ENCODE peak calls at places on chromosomes 4 and X, in ten cellular contexts. C is NB4; L is NCI-H1092 treated with DMSO at 0.1 percent for 48 hours; B is effector CD8-positive, alpha-beta T cell; M is cerebellar nuclear complex; K is astrocyte of the hippocampus; A is LoVo; Y is adrenal gland; E is uterus; H is sigmoid colon. N is an unnamed sample.

GRCh38 chrX:139751053-139751452 is 43.1 kb upstream of the MCF2 start:
- DNase-seq in L (no peak), M (no peak), C (no peak), K (no peak), Y (no peak), B (no peak), H (no peak), E (no peak), A (no peak), N (no peak)

GRCh38 chr4:124035364-124036036 is 638.9 kb downstream of the SPRY1 start:
- DNase-seq in L (no peak), H (no peak), Y (no peak), A (no peak), K (no peak), E (no peak), B (no peak), M (no peak), C (no peak), N (no peak)

GRCh38 chrX:119303137-119303536 is 67.1 kb downstream of the PGRMC1 start:
- DNase-seq in C (no peak), K (no peak), L (no peak), H (no peak), B (no peak), A (no peak), Y (no peak), E (no peak), M (no peak), N (no peak)

GRCh38 chr4:7803992-7804758 is 135.5 kb downstream of the AFAP1 start:
- DNase-seq in C (peak), Y (peak), L (peak), K (peak), B (peak), M (no peak), H (peak), A (peak), E (peak), N (peak)

GRCh38 chr4:113146876-113147358 is 97.5 kb downstream of the ANK2 start:
- DNase-seq in H (no peak), L (no peak), K (peak), A (peak), B (no peak), M (no peak), Y (no peak), C (no peak), E (no peak), N (no peak)

GRCh38 chrX:155893513-155893912 is 12.4 kb downstream of the VAMP7 start:
- DNase-seq in C (peak), H (no peak), B (no peak), K (no peak), L (no peak), Y (no peak), A (no peak), M (no peak), E (no peak), N (no peak)

GRCh38 chr4:25022741-25023140 is 8.0 kb downstream of the LGI2 start:
- DNase-seq in A (no peak), K (no peak), H (no peak), E (no peak), B (no peak), C (no peak), M (no peak), L (no peak), Y (no peak), N (no peak)

GRCh38 chr4:15853345-15853744 is 75.2 kb downstream of the CD38 start:
- DNase-seq in K (no peak), Y (no peak), L (no peak), B (no peak), M (no peak), H (no peak), C (no peak), A (no peak), E (no peak), N (no peak)

GRCh38 chrX:80812176-80812575 is 2.5 kb upstream of the BRWD3 start:
- DNase-seq in Y (no peak), H (no peak), K (peak), C (peak), E (no peak), M (no peak), L (no peak), B (no peak), A (no peak), N (peak)

GRCh38 chrX:38987135-38987780 is 186.0 kb downstream of the MID1IP1 start:
- DNase-seq in C (peak), M (no peak), H (no peak), B (no peak), L (no peak), Y (no peak), A (peak), K (no peak), E (no peak), N (no peak)

GRCh38 chr4:147056951-147057630 is 111.4 kb upstream of the TTC29 start:
- DNase-seq in B (no peak), E (no peak), C (peak), A (no peak), M (no peak), Y (no peak), K (no peak), H (no peak), L (no peak), N (no peak)

GRCh38 chrX:83469551-83469950 is 38.5 kb upstream of the POU3F4 start:
- DNase-seq in H (no peak), L (peak), K (peak), C (peak), M (no peak), Y (peak), A (peak), B (no peak), E (no peak), N (peak)

GRCh38 chrX:9785944-9786741 is at the start of gene SHROOM2:
- DNase-seq in B (no peak), H (no peak), A (peak), K (peak), E (no peak), L (no peak), C (no peak), Y (no peak), M (no peak), N (peak)

GRCh38 chr4:102579794-102580462 is 78.8 kb downstream of the NFKB1 start:
- DNase-seq in M (no peak), L (no peak), Y (no peak), E (no peak), H (no peak), C (no peak), K (no peak), A (no peak), B (no peak), N (no peak)

GRCh38 chrX:56564182-56564885 is 907 bp downstream of the UBQLN2 start:
- DNase-seq in H (no peak), E (no peak), B (no peak), M (no peak), K (peak), C (peak), L (peak), Y (no peak), A (no peak), N (peak)

GRCh38 chrX:39440734-39441305 is 639.6 kb downstream of the MID1IP1 start:
- DNase-seq in L (no peak), H (peak), A (no peak), M (no peak), E (no peak), Y (no peak), C (no peak), B (no peak), K (no peak), N (peak)

GRCh38 chr4:68494688-68495087 is 47.4 kb downstream of the TMPRSS11E start:
- DNase-seq in C (no peak), L (no peak), Y (no peak), H (no peak), M (no peak), K (peak), E (no peak), A (no peak), B (no peak), N (no peak)

GRCh38 chr4:122826596-122827257 is at the start of gene FGF2:
- DNase-seq in L (peak), K (peak), H (peak), A (peak), B (no peak), M (no peak), E (peak), Y (peak), C (peak), N (peak)

GRCh38 chr4:4386736-4387392 is at the start of gene NSG1:
- DNase-seq in A (no peak), Y (peak), M (no peak), B (peak), C (no peak), K (peak), E (no peak), H (no peak), L (peak), N (peak)

GRCh38 chr4:121964958-121965357 is 13.1 kb upstream of the TRPC3 start:
- DNase-seq in M (no peak), A (no peak), E (no peak), C (no peak), L (no peak), H (no peak), K (no peak), B (no peak), Y (no peak), N (no peak)

GRCh38 chr4:70915048-70915815 is 13.1 kb downstream of the MOB1B start:
- DNase-seq in K (no peak), B (no peak), Y (no peak), M (no peak), H (no peak), C (no peak), E (no peak), L (no peak), A (peak), N (no peak)

GRCh38 chr4:54545663-54546424 is 111.9 kb upstream of the KIT start:
- DNase-seq in H (no peak), C (no peak), Y (peak), B (no peak), L (no peak), M (no peak), E (no peak), K (no peak), A (no peak), N (no peak)

GRCh38 chrX:107450823-107451509 is 1.5 kb downstream of the FRMPD3 start:
- DNase-seq in E (no peak), C (peak), B (no peak), A (no peak), L (no peak), Y (no peak), K (peak), H (no peak), M (no peak), N (peak)

GRCh38 chrX:18883961-18884765 is 99.8 kb downstream of the PHKA2 start:
- DNase-seq in B (no peak), E (no peak), M (no peak), Y (no peak), K (no peak), A (no peak), L (no peak), C (no peak), H (no peak), N (no peak)

GRCh38 chr4:11765849-11766453 is 337.3 kb upstream of the HS3ST1 start:
- DNase-seq in M (no peak), C (peak), K (peak), A (peak), L (no peak), B (no peak), Y (peak), H (no peak), E (no peak), N (peak)

GRCh38 chrX:38574858-38575257 is 13.5 kb downstream of the TSPAN7 start:
- DNase-seq in C (no peak), Y (no peak), H (no peak), E (no peak), M (no peak), A (no peak), L (no peak), B (no peak), K (no peak), N (no peak)

GRCh38 chrX:13506574-13506973 is 62.8 kb upstream of the EGFL6 start:
- DNase-seq in H (no peak), E (peak), K (peak), L (peak), Y (no peak), B (peak), M (no peak), C (peak), A (peak), N (peak)